ENCODE peak calls at places on chromosome X, in eight cellular contexts. S is A549; K is HL-60; V is hepatocyte; U is CD8-positive, alpha-beta T cell; L is left ventricle myocardium inferior; J is AG04450; M is brain microvascular endothelial cell. R is an unnamed sample.

GRCh38 chrX:12379666-12380065 is 241.4 kb downstream of the FRMPD4 start:
- DNase-seq in S (no peak), K (no peak), V (no peak), U (no peak), L (no peak), J (no peak), M (no peak), R (no peak)

GRCh38 chrX:151870603-151871002 is 42.1 kb upstream of the MAGEA4 start:
- DNase-seq in S (peak; percentile 35), K (no peak), V (no peak), U (no peak), L (no peak), J (peak; percentile 55), M (peak; percentile 86), R (peak; percentile 57)

GRCh38 chrX:15215366-15215765 is 54.5 kb downstream of the ASB9 start:
- DNase-seq in S (no peak), K (no peak), V (no peak), U (no peak), L (no peak), J (no peak), M (no peak), R (no peak)

GRCh38 chrX:1239681-1240142 is 27.3 kb upstream of the CRLF2 start:
- DNase-seq in S (no peak), K (peak; percentile 72), V (no peak), U (no peak), L (peak; percentile 50), J (no peak), M (no peak), R (no peak)

GRCh38 chrX:27548624-27549023 is 41.5 kb upstream of the DCAF8L2 start:
- DNase-seq in S (no peak), K (no peak), V (no peak), U (no peak), L (no peak), J (no peak), M (no peak), R (no peak)

GRCh38 chrX:148771440-148771839 is 271.0 kb downstream of the AFF2 start:
- DNase-seq in S (no peak), K (no peak), V (no peak), U (no peak), L (no peak), J (no peak), M (no peak), R (no peak)

GRCh38 chrX:137033774-137034507 is at the start of gene GPR101:
- DNase-seq in S (no peak), K (no peak), V (peak; percentile 11), U (no peak), L (no peak), J (no peak), M (no peak), R (no peak)

GRCh38 chrX:150324035-150324728 is 38.9 kb upstream of the MAMLD1 start:
- DNase-seq in S (peak; percentile 30), K (no peak), V (peak; percentile 57), U (no peak), L (no peak), J (peak; percentile 69), M (peak; percentile 89), R (peak; percentile 71)

GRCh38 chrX:106168107-106168506 is at the start of gene PWWP3B:
- DNase-seq in S (no peak), K (no peak), V (peak; percentile 79), U (no peak), L (peak; percentile 28), J (no peak), M (peak; percentile 43), R (peak; percentile 13)

GRCh38 chrX:2502668-2503519 is 2.1 kb upstream of the DHRSX start:
- DNase-seq in S (peak; percentile 25), K (no peak), V (peak; percentile 52), U (no peak), L (no peak), J (no peak), M (peak; percentile 11), R (no peak)

GRCh38 chrX:148871422-148872152 is 371.2 kb downstream of the AFF2 start:
- DNase-seq in S (no peak), K (no peak), V (no peak), U (no peak), L (no peak), J (peak; percentile 49), M (peak; percentile 70), R (peak; percentile 85)

GRCh38 chrX:826448-826847 is 195.9 kb downstream of the SHOX start:
- DNase-seq in S (no peak), K (no peak), V (no peak), U (no peak), L (no peak), J (no peak), M (peak; percentile 48), R (no peak)

GRCh38 chrX:104351173-104351769 is 96.5 kb upstream of the ESX1 start:
- DNase-seq in S (peak; percentile 44), K (no peak), V (no peak), U (no peak), L (no peak), J (no peak), M (peak; percentile 59), R (peak; percentile 35)

GRCh38 chrX:143306991-143307965 is 210.0 kb downstream of the SPANXN3 start:
- DNase-seq in S (no peak), K (no peak), V (peak; percentile 54), U (no peak), L (no peak), J (no peak), M (no peak), R (no peak)

GRCh38 chrX:47047989-47048388 is 30.3 kb upstream of the RGN start:
- DNase-seq in S (no peak), K (no peak), V (peak; percentile 55), U (no peak), L (no peak), J (no peak), M (no peak), R (no peak)

GRCh38 chrX:31323658-31324057 is 251.8 kb upstream of the FTHL17 start:
- DNase-seq in S (no peak), K (no peak), V (no peak), U (no peak), L (no peak), J (no peak), M (no peak), R (no peak)

GRCh38 chrX:101485212-101486064 is at the start of gene ARMCX4:
- DNase-seq in S (no peak), K (no peak), V (peak; percentile 79), U (peak; percentile 2), L (peak; percentile 34), J (peak; percentile 26), M (peak; percentile 42), R (no peak)

GRCh38 chrX:73987166-73987565 is 316.8 kb upstream of the ZCCHC13 start:
- DNase-seq in S (no peak), K (no peak), V (no peak), U (no peak), L (no peak), J (no peak), M (no peak), R (no peak)

GRCh38 chrX:120310861-120311631 is at the start of gene TMEM255A:
- DNase-seq in S (no peak), K (no peak), V (peak; percentile 28), U (no peak), L (no peak), J (no peak), M (no peak), R (no peak)

GRCh38 chrX:47828984-47829383 is 7.7 kb upstream of the ZNF81 start:
- DNase-seq in S (no peak), K (no peak), V (no peak), U (no peak), L (no peak), J (no peak), M (no peak), R (no peak)

GRCh38 chrX:108020631-108021030 is 24.2 kb upstream of the VSIG1 start:
- DNase-seq in S (no peak), K (no peak), V (no peak), U (peak; percentile 0), L (no peak), J (no peak), M (no peak), R (no peak)

DNA sequence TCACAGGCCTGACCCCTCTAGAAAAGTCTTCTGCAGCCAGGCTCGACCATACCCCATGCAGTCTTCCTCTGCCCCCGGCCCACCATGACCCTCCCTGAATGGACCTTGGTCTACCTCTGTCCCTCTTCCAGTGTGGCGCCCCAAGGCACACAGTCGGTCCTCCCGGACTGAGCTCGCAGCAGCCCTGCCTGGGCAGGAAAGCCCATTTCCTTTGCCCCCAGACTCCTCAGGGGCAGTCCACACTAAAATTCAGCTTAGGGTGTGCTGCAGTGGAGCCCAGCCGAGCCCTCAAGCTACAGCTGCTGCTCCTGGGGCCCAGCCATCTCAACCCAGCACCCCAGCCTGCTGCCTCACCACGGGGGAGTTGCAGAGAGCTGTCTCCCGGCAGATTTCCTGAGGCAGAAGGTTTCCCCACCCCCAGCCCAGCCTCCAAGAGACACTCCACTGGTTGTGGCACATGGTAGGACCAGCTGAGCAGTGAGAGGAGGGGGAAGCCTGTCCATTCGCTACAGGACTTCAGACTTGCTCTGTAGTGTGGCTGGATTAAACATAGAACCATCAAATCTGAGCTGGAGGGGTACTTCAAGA is 37.5 kb upstream of the IQSEC2 start:
- DNase-seq in S (no peak), K (no peak), V (no peak), U (no peak), L (no peak), J (no peak), M (no peak), R (no peak)
- H3K4me3 ChIP-seq in S (no peak overlapping the region), K (no peak overlapping the region), V (no peak overlapping the region), U (no peak overlapping the region), L (peak overlapping the region; percentile 71), J (peak overlapping the region; percentile 63), M (no peak overlapping the region), R (no peak overlapping the region)

DNA sequence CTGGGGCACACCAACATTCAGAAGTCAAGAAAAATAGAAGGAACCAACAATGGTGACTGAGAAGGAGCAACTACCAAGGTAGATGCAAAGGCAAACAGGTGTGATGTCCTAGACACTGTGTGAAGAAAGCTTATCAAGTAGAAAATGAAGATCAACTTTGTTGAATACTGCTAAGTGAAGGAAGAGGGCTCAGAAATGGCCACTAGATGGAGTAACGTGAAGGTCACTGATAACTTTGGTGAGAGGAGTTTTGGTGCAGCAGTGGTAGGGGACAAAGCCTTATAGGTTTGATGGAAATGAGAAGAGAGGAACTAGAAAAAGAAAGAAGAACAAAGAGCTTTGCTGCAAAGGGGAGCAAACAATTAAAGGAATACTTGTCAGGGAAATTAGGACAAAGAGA is 23.5 kb downstream of the OTC start:
- DNase-seq in S (peak; percentile 4), K (no peak), V (peak; percentile 13), U (no peak), L (no peak), J (no peak), M (peak; percentile 5), R (no peak)
- TF ChIP-seq CTCF in S (peak; percentile 24), K (no peak), V (peak; percentile 33), U (no peak), L (peak; percentile 42), J (peak; percentile 51), M (peak; percentile 62), R (peak; percentile 54)

DNA sequence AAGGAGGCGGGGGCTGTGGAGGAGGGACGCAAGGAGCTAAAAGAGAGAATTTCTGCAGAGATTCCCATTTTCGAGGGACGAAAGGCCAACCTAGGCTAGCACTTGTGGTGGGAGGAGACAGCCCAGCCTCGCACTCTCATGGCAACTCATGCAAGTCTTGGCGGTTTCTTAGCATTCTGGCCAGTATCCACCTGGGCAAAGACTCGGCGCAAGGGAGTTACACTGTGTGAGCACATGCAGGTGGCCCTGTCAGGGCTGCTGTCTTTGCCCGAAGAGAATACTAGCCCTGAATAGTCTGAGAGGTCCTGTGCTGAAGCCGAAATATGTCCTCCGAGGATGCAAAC is 15.5 kb downstream of the MCF2 start:
- DNase-seq in S (no peak), K (no peak), V (no peak), U (no peak), L (no peak), J (no peak), M (no peak), R (no peak)
- H3K4me3 ChIP-seq in S (peak overlapping the region; percentile 42), K (no peak overlapping the region), V (no peak overlapping the region), U (no peak overlapping the region), L (peak overlapping the region; percentile 64), J (no peak overlapping the region), M (peak overlapping the region; percentile 49), R (peak overlapping the region; percentile 36)

GRCh38 chrX:131649741-131650140 is 105.9 kb downstream of the OR13H1 start:
- DNase-seq in S (no peak), K (no peak), V (no peak), U (no peak), L (no peak), J (no peak), M (no peak), R (no peak)
- TF ChIP-seq CTCF in S (no peak), K (no peak), V (no peak), U (no peak), L (no peak), J (no peak), M (no peak), R (no peak)

R was measured in astrocyte of the cerebellum.